ENCODE peak calls at places on chromosomes 12 and 14, in six cellular contexts. A is fibroblast of lung, F is AG04450, K is HL-60, T is HFFc6, D is pancreas. S is an unnamed sample.
A peak's percentile ranks its signal among the peaks of the same experiment; 100 is the strongest.

GRCh38 chr12:123022205-123022604 is 41.7 kb downstream of the ARL6IP4 start:
- DNase-seq in A (no peak), K (no peak), F (no peak), D (peak; percentile 18), T (no peak), S (no peak)

GRCh38 chr14:91405241-91405721 is 12.3 kb downstream of the CCDC88C start:
- DNase-seq in F (no peak), K (no peak), T (no peak), D (no peak), A (no peak), S (no peak)

GRCh38 chr14:20455355-20456300 is 602 bp downstream of the APEX1 start:
- DNase-seq in T (peak; percentile 84), D (peak; percentile 61), A (peak; percentile 89), K (no peak), F (peak; percentile 72), S (peak; percentile 61)

GRCh38 chr14:93764211-93764659 is 24.1 kb downstream of the PRIMA1 start:
- DNase-seq in K (no peak), D (no peak), A (peak; percentile 5), F (no peak), T (peak; percentile 25), S (no peak)

GRCh38 chr12:114245555-114245954 is 160.4 kb downstream of the TBX5 start:
- DNase-seq in D (no peak), A (peak; percentile 29), F (no peak), T (no peak), K (no peak), S (no peak)

GRCh38 chr12:70785896-70786295 is 134.6 kb downstream of the PTPRR start:
- DNase-seq in F (no peak), T (no peak), D (no peak), K (no peak), A (no peak), S (no peak)

GRCh38 chr12:15627995-15628945 is 160.9 kb downstream of the EPS8 start:
- DNase-seq in F (no peak), K (no peak), A (peak; percentile 76), T (peak; percentile 10), D (no peak), S (no peak)

GRCh38 chr14:36346052-36346451 is 25.6 kb upstream of the MBIP start:
- DNase-seq in T (no peak), F (no peak), K (no peak), D (no peak), A (no peak), S (no peak)

GRCh38 chr12:25242981-25243764 is 7.6 kb downstream of the KRAS start:
- DNase-seq in D (no peak), K (no peak), F (no peak), T (no peak), A (peak; percentile 28), S (no peak)

GRCh38 chr14:104335611-104336010 is 197.2 kb downstream of the KIF26A start:
- DNase-seq in F (no peak), T (no peak), D (peak; percentile 33), A (no peak), K (no peak), S (no peak)

GRCh38 chr12:2876431-2877046 is 435 bp downstream of the FOXM1 start:
- DNase-seq in K (no peak), T (peak; percentile 13), D (no peak), A (peak; percentile 26), F (no peak), S (no peak)

GRCh38 chr12:108627134-108627920 is 6.4 kb downstream of the SELPLG start:
- DNase-seq in K (no peak), T (no peak), A (no peak), F (no peak), D (no peak), S (no peak)

GRCh38 chr14:89484445-89484844 is 67.4 kb upstream of the FOXN3 start:
- DNase-seq in F (no peak), K (peak; percentile 95), D (no peak), A (no peak), T (no peak), S (no peak)

GRCh38 chr14:53626771-53627170 is 329.9 kb downstream of the BMP4 start:
- DNase-seq in F (no peak), A (no peak), K (no peak), T (no peak), D (no peak), S (no peak)

GRCh38 chr12:90253674-90254181 is 545.1 kb upstream of the ATP2B1 start:
- DNase-seq in A (peak; percentile 78), D (no peak), T (peak; percentile 87), K (peak; percentile 90), F (peak; percentile 58), S (no peak)

GRCh38 chr12:42958271-42958674 is 368.7 kb upstream of the PRICKLE1 start:
- DNase-seq in A (peak; percentile 33), T (no peak), K (no peak), D (no peak), F (no peak), S (no peak)

GRCh38 chr14:92832137-92832700 is 38.1 kb downstream of the GOLGA5 start:
- DNase-seq in D (no peak), K (no peak), T (no peak), A (no peak), F (no peak), S (no peak)

GRCh38 chr14:24734917-24735500 is 101.0 kb upstream of the GZMB start:
- DNase-seq in F (peak; percentile 3), A (peak; percentile 82), T (peak; percentile 63), D (no peak), K (peak; percentile 37), S (peak; percentile 10)

GRCh38 chr12:97306121-97306520 is 156.5 kb upstream of the RMST start:
- DNase-seq in T (no peak), K (no peak), A (no peak), D (no peak), F (no peak), S (no peak)

GRCh38 chr12:3725267-3726115 is 27.4 kb downstream of the CRACR2A start:
- DNase-seq in A (no peak), F (no peak), T (no peak), K (no peak), D (no peak), S (no peak)

GRCh38 chr14:72528059-72528950 is 365.6 kb downstream of the DPF3 start:
- DNase-seq in K (no peak), F (no peak), A (no peak), D (no peak), T (peak; percentile 24), S (no peak)

GRCh38 chr14:99235578-99235977 is 36.4 kb downstream of the BCL11B start:
- DNase-seq in A (no peak), T (no peak), D (no peak), K (no peak), F (no peak), S (no peak)

GRCh38 chr12:67649165-67650126 is 901 bp downstream of the DYRK2 start:
- DNase-seq in T (no peak), D (peak; percentile 83), F (no peak), K (no peak), A (no peak), S (no peak)

GRCh38 chr12:107522692-107523477 is 162.7 kb upstream of the PWP1 start:
- DNase-seq in D (no peak), K (no peak), F (no peak), A (no peak), T (no peak), S (no peak)

GRCh38 chr14:84340938-84341337 is 1189.0 kb upstream of the FLRT2 start:
- DNase-seq in K (no peak), D (no peak), T (no peak), F (no peak), A (peak; percentile 28), S (no peak)

GRCh38 chr12:117100251-117100650 is 1.0 kb upstream of the TESC start:
- DNase-seq in A (peak; percentile 7), F (no peak), D (no peak), T (no peak), K (no peak), S (no peak)
- TF ChIP-seq CTCF in A (peak; percentile 35), F (peak; percentile 49), D (no peak), T (peak; percentile 68), K (peak; percentile 5), S (peak; percentile 19)

GRCh38 chr14:37598085-37598972 is 2.9 kb downstream of the TTC6 start:
- DNase-seq in A (no peak), T (no peak), F (no peak), K (no peak), D (peak; percentile 73), S (no peak)

GRCh38 chr14:37595809-37596595 is 573 bp downstream of the TTC6 start:
- DNase-seq in F (no peak), K (peak; percentile 45), D (peak; percentile 77), T (no peak), A (no peak), S (no peak)

GRCh38 chr14:37598973-37599526 is 3.6 kb downstream of the TTC6 start:
- DNase-seq in T (no peak), A (no peak), K (no peak), F (no peak), D (peak; percentile 54), S (no peak)

GRCh38 chr14:37596790-37597189 is 1.4 kb downstream of the TTC6 start:
- DNase-seq in A (no peak), D (no peak), K (no peak), T (no peak), F (no peak), S (no peak)

DNA sequence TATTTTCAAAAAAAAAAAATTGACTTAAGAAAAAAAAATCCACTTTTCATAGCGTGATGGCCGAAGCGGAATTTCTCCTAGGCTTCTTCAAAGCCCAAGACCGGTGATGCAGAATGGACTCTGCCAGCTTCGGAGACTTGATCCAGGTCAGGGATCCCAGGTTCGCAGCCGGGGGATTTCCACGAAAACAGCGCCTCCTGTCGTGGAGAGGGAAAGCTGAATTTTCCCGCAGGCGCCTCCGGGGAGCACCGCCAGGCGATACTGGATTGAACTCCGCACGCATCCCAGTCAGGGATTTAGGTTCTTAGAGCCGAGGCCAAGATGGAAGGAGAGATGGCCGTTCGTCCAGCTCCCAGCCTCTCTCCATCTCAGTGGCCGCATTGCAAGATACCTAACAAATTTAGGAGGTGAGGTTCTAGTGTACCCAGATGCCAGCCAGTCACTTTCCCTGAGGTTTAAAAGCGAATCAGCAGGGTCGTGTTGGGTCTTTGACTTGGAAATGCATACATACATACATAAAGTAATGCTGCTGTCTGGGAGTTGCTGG is 2.2 kb downstream of the TTC6 start:
- DNase-seq in D (no peak), A (no peak), T (no peak), K (no peak), F (no peak), S (no peak)
- TF ChIP-seq CTCF in D (no peak), A (peak; percentile 43), T (peak; percentile 73), K (no peak), F (peak; percentile 49), S (peak; percentile 33)

DNA sequence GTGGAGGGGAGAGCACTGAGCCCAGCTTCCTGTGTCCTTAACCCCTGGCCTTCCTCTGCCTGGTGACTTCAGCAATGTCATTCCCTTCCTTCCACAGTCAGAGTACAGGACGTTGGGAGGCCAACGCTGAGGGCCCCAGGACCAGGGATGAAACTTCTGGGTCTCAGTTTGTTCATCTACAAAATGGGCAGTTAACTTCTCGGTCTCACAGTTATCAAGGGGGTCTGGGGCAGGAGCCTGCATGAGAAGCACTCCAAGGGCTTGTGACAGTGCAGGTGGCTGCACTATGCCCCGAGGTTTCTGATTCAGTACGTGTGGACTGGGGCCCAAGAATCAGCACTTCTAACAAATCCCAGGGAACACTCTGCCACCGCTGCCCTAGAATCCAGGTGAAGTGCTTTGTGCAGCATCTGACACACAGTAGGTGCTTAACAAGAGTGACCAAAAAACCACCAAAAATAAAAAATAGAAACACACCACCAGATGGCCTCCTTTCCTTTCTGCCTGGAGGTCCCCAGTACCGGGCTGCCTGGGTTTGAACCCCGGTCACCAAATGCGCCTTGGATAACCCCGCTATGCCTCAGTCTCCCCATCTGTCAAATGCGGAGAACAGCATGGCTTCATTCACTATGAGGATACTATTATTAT is 80.4 kb downstream of the RFLNA start:
- DNase-seq in T (no peak), K (no peak), A (no peak), D (no peak), F (no peak), S (no peak)
- TF ChIP-seq CTCF in T (peak; percentile 46), K (no peak), A (no peak), D (no peak), F (no peak), S (no peak)

GRCh38 chr12:22624908-22625646 is at the start of gene ETNK1:
- DNase-seq in F (peak; percentile 70), T (peak; percentile 85), D (peak; percentile 95), K (peak; percentile 55), A (peak; percentile 94), S (peak; percentile 79)
- TF ChIP-seq CTCF in F (no peak), T (peak; percentile 13), D (no peak), K (no peak), A (no peak), S (no peak)

S was measured in AG09319.